ENCODE peak calls at places on chromosomes 4 and X, in seven cellular contexts. Q is AG04450; O is left ventricle myocardium inferior; B is AG09309; M is frontal cortex; G is activated CD4-positive, alpha-beta T cell treated with anti-CD3 and anti-CD28 coated beads for 48 hours; W is brain microvascular endothelial cell. H is an unnamed sample.

GRCh38 chr4:106329027-106329618 is 12.8 kb downstream of the AIMP1 start:
- DNase-seq in O (no peak), W (peak; percentile 44), M (no peak), Q (peak; percentile 21), B (no peak), G (no peak), H (no peak)

GRCh38 chrX:153438522-153438921 is 7.3 kb downstream of the TREX2 start:
- DNase-seq in M (no peak), B (no peak), Q (no peak), W (no peak), G (no peak), O (no peak), H (no peak)

GRCh38 chrX:103918584-103919335 is 43.7 kb upstream of the TMSB15B start:
- DNase-seq in B (no peak), W (peak; percentile 39), O (peak; percentile 56), G (peak; percentile 75), Q (no peak), M (no peak), H (peak; percentile 54)

GRCh38 chr4:42654606-42655005 is 2.3 kb downstream of the ATP8A1 start:
- DNase-seq in M (no peak), W (peak; percentile 56), O (no peak), B (no peak), G (peak; percentile 27), Q (peak; percentile 4), H (no peak)

GRCh38 chrX:69178592-69178991 is 13.3 kb upstream of the PJA1 start:
- DNase-seq in W (no peak), G (no peak), B (no peak), Q (no peak), O (no peak), M (no peak), H (no peak)

GRCh38 chrX:2539586-2539985 is 38.8 kb upstream of the DHRSX start:
- DNase-seq in Q (no peak), M (no peak), W (no peak), G (no peak), O (no peak), B (no peak), H (no peak)

GRCh38 chr4:87032884-87033533 is 98.2 kb downstream of the AFF1 start:
- DNase-seq in O (no peak), G (no peak), M (no peak), B (no peak), W (peak; percentile 60), Q (peak; percentile 42), H (no peak)

GRCh38 chrX:147828719-147829118 is 83.0 kb upstream of the FMR1 start:
- DNase-seq in M (no peak), O (no peak), G (no peak), W (no peak), Q (no peak), B (no peak), H (no peak)

GRCh38 chr4:41256740-41257256 is at the start of gene UCHL1:
- DNase-seq in G (peak; percentile 21), W (peak; percentile 93), B (peak; percentile 41), O (peak; percentile 29), M (peak; percentile 56), Q (peak; percentile 91), H (no peak)

GRCh38 chr4:57071340-57071739 is 38.8 kb downstream of the IGFBP7 start:
- DNase-seq in G (no peak), O (peak; percentile 39), B (no peak), W (peak; percentile 65), Q (no peak), M (no peak), H (peak; percentile 31)

GRCh38 chr4:40924096-40924792 is 174.5 kb downstream of the NSUN7 start:
- DNase-seq in O (peak; percentile 57), M (peak; percentile 30), B (no peak), G (peak; percentile 93), Q (no peak), W (peak; percentile 57), H (no peak)

GRCh38 chr4:150818661-150819060 is 196.4 kb downstream of the LRBA start:
- DNase-seq in B (no peak), Q (peak; percentile 59), W (no peak), G (no peak), M (no peak), O (no peak), H (no peak)

GRCh38 chr4:43776371-43776770 is 672.2 kb downstream of the KCTD8 start:
- DNase-seq in O (no peak), Q (no peak), W (no peak), G (no peak), B (no peak), M (no peak), H (no peak)

GRCh38 chrX:48833531-48834138 is 1.8 kb downstream of the PCSK1N start:
- DNase-seq in G (no peak), M (no peak), B (no peak), O (no peak), W (no peak), Q (no peak), H (no peak)

GRCh38 chr4:128721896-128722295 is 87.6 kb upstream of the JADE1 start:
- DNase-seq in Q (no peak), W (no peak), B (no peak), O (no peak), M (no peak), G (no peak), H (no peak)

GRCh38 chr4:143026459-143027170 is 158.1 kb upstream of the USP38 start:
- DNase-seq in G (no peak), M (no peak), W (no peak), O (no peak), B (no peak), Q (no peak), H (no peak)

GRCh38 chrX:136204571-136204970 is 46.6 kb downstream of the MAP7D3 start:
- DNase-seq in G (no peak), B (no peak), W (peak; percentile 59), M (no peak), Q (no peak), O (no peak), H (no peak)

GRCh38 chr4:68375667-68376559 is 26.0 kb upstream of the YTHDC1 start:
- DNase-seq in B (peak; percentile 51), M (peak; percentile 34), G (peak; percentile 50), Q (no peak), W (peak; percentile 28), O (no peak), H (no peak)

GRCh38 chr4:41256131-41256739 is 493 bp upstream of the UCHL1 start:
- DNase-seq in M (no peak), B (no peak), W (peak; percentile 64), Q (peak; percentile 26), O (no peak), G (no peak), H (no peak)

GRCh38 chrX:107483976-107484726 is 34.7 kb downstream of the FRMPD3 start:
- DNase-seq in G (no peak), B (no peak), W (no peak), Q (no peak), O (peak; percentile 18), M (no peak), H (peak; percentile 67)

GRCh38 chrX:51242212-51242611 is 90.4 kb upstream of the NUDT10 start:
- DNase-seq in G (no peak), Q (no peak), W (no peak), M (no peak), B (no peak), O (no peak), H (no peak)

GRCh38 chr4:150589174-150589573 is 7.2 kb downstream of the MAB21L2 start:
- DNase-seq in G (no peak), O (no peak), W (no peak), M (no peak), Q (no peak), B (no peak), H (no peak)

GRCh38 chrX:98607739-98608138 is 1724.0 kb downstream of the RPA4 start:
- DNase-seq in W (no peak), B (no peak), Q (no peak), O (no peak), G (no peak), M (no peak), H (no peak)

GRCh38 chrX:141642979-141643378 is 53.5 kb downstream of the SPANXA2 start:
- DNase-seq in O (no peak), G (no peak), B (no peak), Q (no peak), M (no peak), W (no peak), H (no peak)